ENCODE peak calls at places on chromosomes 3 and 15, in five cellular contexts. Z, G, U, K and E are unnamed samples.

GRCh38 chr3:183933160-183933559 is 48.5 kb upstream of the PARL start:
- DNase-seq in Z (no peak), G (no peak), U (no peak), K (no peak), E (no peak)

GRCh38 chr3:46484911-46485696 is 12.7 kb upstream of the RTP3 start:
- DNase-seq in Z (no peak), G (no peak), U (no peak), K (no peak), E (no peak)

GRCh38 chr3:20563236-20563635 is 377.2 kb upstream of the SGO1 start:
- DNase-seq in Z (no peak), G (no peak), U (no peak), K (no peak), E (no peak)

GRCh38 chr3:100630664-100631063 is 21.3 kb downstream of the ADGRG7 start:
- DNase-seq in Z (no peak), G (peak; percentile 57), U (no peak), K (no peak), E (no peak)

GRCh38 chr15:85751731-85752421 is 42.8 kb downstream of the KLHL25 start:
- DNase-seq in Z (no peak), G (no peak), U (peak; percentile 77), K (no peak), E (peak; percentile 66)

GRCh38 chr15:28123408-28124023 is 24.4 kb upstream of the OCA2 start:
- DNase-seq in Z (peak; percentile 18), G (peak; percentile 68), U (peak; percentile 83), K (no peak), E (peak; percentile 86)

GRCh38 chr3:12997387-12997786 is 75.8 kb downstream of the IQSEC1 start:
- DNase-seq in Z (no peak), G (no peak), U (no peak), K (no peak), E (no peak)

GRCh38 chr3:149247929-149248691 is 26.5 kb upstream of the CP start:
- DNase-seq in Z (no peak), G (peak; percentile 13), U (no peak), K (no peak), E (no peak)

GRCh38 chr3:51932471-51933370 is 9.0 kb downstream of the RRP9 start:
- DNase-seq in Z (no peak), G (no peak), U (no peak), K (no peak), E (no peak)

GRCh38 chr3:140134231-140134630 is 199.2 kb downstream of the CLSTN2 start:
- DNase-seq in Z (no peak), G (no peak), U (no peak), K (no peak), E (no peak)

GRCh38 chr3:425094-425493 is 228.5 kb downstream of the CHL1 start:
- DNase-seq in Z (no peak), G (no peak), U (no peak), K (no peak), E (no peak)

GRCh38 chr3:8723612-8724011 is 10.0 kb upstream of the CAV3 start:
- DNase-seq in Z (no peak), G (no peak), U (no peak), K (no peak), E (no peak)

GRCh38 chr15:33442449-33442848 is 131.7 kb downstream of the RYR3 start:
- DNase-seq in Z (no peak), G (no peak), U (no peak), K (no peak), E (no peak)

GRCh38 chr15:71588746-71589145 is 221.6 kb upstream of the NR2E3 start:
- DNase-seq in Z (no peak), G (peak; percentile 73), U (no peak), K (peak; percentile 50), E (no peak)

GRCh38 chr3:120062474-120062873 is 31.8 kb downstream of the GSK3B start:
- DNase-seq in Z (no peak), G (no peak), U (no peak), K (no peak), E (no peak)

GRCh38 chr3:66748175-66748876 is 247.5 kb upstream of the LRIG1 start:
- DNase-seq in Z (no peak), G (no peak), U (no peak), K (no peak), E (no peak)

GRCh38 chr3:69541823-69542264 is 156.0 kb upstream of the FRMD4B start:
- DNase-seq in Z (peak; percentile 30), G (no peak), U (no peak), K (no peak), E (peak; percentile 66)

GRCh38 chr3:110933786-110934415 is 137.7 kb upstream of the NECTIN3 start:
- DNase-seq in Z (no peak), G (peak; percentile 55), U (no peak), K (no peak), E (no peak)

GRCh38 chr15:39666671-39667070 is 85.8 kb downstream of the THBS1 start:
- DNase-seq in Z (no peak), G (no peak), U (no peak), K (peak; percentile 54), E (no peak)

GRCh38 chr3:47669026-47669749 is 90.5 kb upstream of the CSPG5 start:
- DNase-seq in Z (no peak), G (peak; percentile 46), U (no peak), K (no peak), E (no peak)

GRCh38 chr15:51736069-51736468 is 1.4 kb downstream of the LYSMD2 start:
- DNase-seq in Z (no peak), G (no peak), U (no peak), K (no peak), E (no peak)

GRCh38 chr15:91954211-91954804 is 100.8 kb downstream of the SLCO3A1 start:
- DNase-seq in Z (no peak), G (no peak), U (no peak), K (no peak), E (no peak)

GRCh38 chr3:42149537-42150426 is 58.6 kb downstream of the TRAK1 start:
- DNase-seq in Z (no peak), G (no peak), U (no peak), K (no peak), E (no peak)

GRCh38 chr15:33515121-33515520 is 204.4 kb downstream of the RYR3 start:
- DNase-seq in Z (no peak), G (no peak), U (no peak), K (no peak), E (no peak)

GRCh38 chr15:64617727-64618126 is 157.3 kb downstream of the ZNF609 start:
- DNase-seq in Z (no peak), G (no peak), U (no peak), K (no peak), E (no peak)